ENCODE peak calls at places on chromosome X, in ten cellular contexts. One of them, this sample, is unnamed.

GRCh38 chrX:77925764-77926163 is 15.3 kb downstream of the ATP7A start:
- DNase-seq in right atrium auricular region: no peak
- DNase-seq in body of pancreas: no peak
- DNase-seq in fibroblast of lung: no peak
- DNase-seq in suprapubic skin: no peak
- DNase-seq in IMR-90: no peak
- DNase-seq in ovary: no peak
- DNase-seq in A549: no peak
- DNase-seq in AG04450: no peak
- DNase-seq in heart right ventricle: no peak
- DNase-seq in this sample: no peak

GRCh38 chrX:41027388-41027787 is 57.9 kb upstream of the USP9X start:
- DNase-seq in heart right ventricle: no peak
- DNase-seq in body of pancreas: no peak
- DNase-seq in fibroblast of lung: peak
- DNase-seq in ovary: no peak
- DNase-seq in suprapubic skin: no peak
- DNase-seq in right atrium auricular region: no peak
- DNase-seq in IMR-90: peak
- DNase-seq in AG04450: peak
- DNase-seq in A549: peak
- DNase-seq in this sample: no peak

GRCh38 chrX:107601326-107601725 is 27.0 kb upstream of the PRPS1 start:
- DNase-seq in right atrium auricular region: peak
- DNase-seq in IMR-90: no peak
- DNase-seq in AG04450: no peak
- DNase-seq in suprapubic skin: no peak
- DNase-seq in heart right ventricle: no peak
- DNase-seq in ovary: no peak
- DNase-seq in A549: no peak
- DNase-seq in body of pancreas: no peak
- DNase-seq in fibroblast of lung: no peak
- DNase-seq in this sample: no peak

GRCh38 chrX:20271730-20272129 is 5.0 kb upstream of the RPS6KA3 start:
- DNase-seq in A549: no peak
- DNase-seq in suprapubic skin: no peak
- DNase-seq in IMR-90: peak
- DNase-seq in body of pancreas: no peak
- DNase-seq in right atrium auricular region: no peak
- DNase-seq in heart right ventricle: no peak
- DNase-seq in fibroblast of lung: no peak
- DNase-seq in ovary: no peak
- DNase-seq in AG04450: no peak
- DNase-seq in this sample: no peak

GRCh38 chrX:21374994-21375794 is 976 bp downstream of the CNKSR2 start:
- DNase-seq in heart right ventricle: no peak
- DNase-seq in AG04450: no peak
- DNase-seq in body of pancreas: no peak
- DNase-seq in ovary: peak
- DNase-seq in right atrium auricular region: no peak
- DNase-seq in IMR-90: no peak
- DNase-seq in A549: no peak
- DNase-seq in fibroblast of lung: no peak
- DNase-seq in suprapubic skin: no peak
- DNase-seq in this sample: no peak

GRCh38 chrX:69615779-69616519 is at the start of gene EDA:
- DNase-seq in ovary: peak
- DNase-seq in right atrium auricular region: peak
- DNase-seq in AG04450: no peak
- DNase-seq in heart right ventricle: peak
- DNase-seq in A549: peak
- DNase-seq in body of pancreas: peak
- DNase-seq in fibroblast of lung: peak
- DNase-seq in IMR-90: peak
- DNase-seq in suprapubic skin: peak
- DNase-seq in this sample: peak

GRCh38 chrX:103066606-103067005 is 2.6 kb upstream of the BEX1 start:
- DNase-seq in fibroblast of lung: peak
- DNase-seq in right atrium auricular region: no peak
- DNase-seq in ovary: no peak
- DNase-seq in body of pancreas: no peak
- DNase-seq in heart right ventricle: no peak
- DNase-seq in AG04450: no peak
- DNase-seq in A549: no peak
- DNase-seq in IMR-90: no peak
- DNase-seq in suprapubic skin: no peak
- DNase-seq in this sample: no peak

GRCh38 chrX:94058728-94059382 is 384.8 kb downstream of the FAM133A start:
- DNase-seq in A549: peak
- DNase-seq in fibroblast of lung: no peak
- DNase-seq in ovary: no peak
- DNase-seq in IMR-90: no peak
- DNase-seq in right atrium auricular region: no peak
- DNase-seq in suprapubic skin: no peak
- DNase-seq in AG04450: no peak
- DNase-seq in body of pancreas: peak
- DNase-seq in heart right ventricle: peak
- DNase-seq in this sample: no peak

GRCh38 chrX:120514236-120514635 is 45.1 kb upstream of the LAMP2 start:
- DNase-seq in heart right ventricle: no peak
- DNase-seq in ovary: no peak
- DNase-seq in right atrium auricular region: no peak
- DNase-seq in IMR-90: peak
- DNase-seq in fibroblast of lung: peak
- DNase-seq in AG04450: no peak
- DNase-seq in A549: peak
- DNase-seq in suprapubic skin: no peak
- DNase-seq in body of pancreas: peak
- DNase-seq in this sample: no peak

GRCh38 chrX:110170029-110170428 is 147.9 kb downstream of the AMMECR1 start:
- DNase-seq in fibroblast of lung: no peak
- DNase-seq in heart right ventricle: no peak
- DNase-seq in IMR-90: no peak
- DNase-seq in suprapubic skin: no peak
- DNase-seq in AG04450: no peak
- DNase-seq in body of pancreas: no peak
- DNase-seq in A549: no peak
- DNase-seq in ovary: no peak
- DNase-seq in right atrium auricular region: no peak
- DNase-seq in this sample: no peak

GRCh38 chrX:80648023-80648422 is 161.7 kb downstream of the BRWD3 start:
- DNase-seq in fibroblast of lung: no peak
- DNase-seq in heart right ventricle: no peak
- DNase-seq in AG04450: no peak
- DNase-seq in body of pancreas: no peak
- DNase-seq in suprapubic skin: no peak
- DNase-seq in ovary: no peak
- DNase-seq in right atrium auricular region: no peak
- DNase-seq in IMR-90: no peak
- DNase-seq in A549: peak
- DNase-seq in this sample: no peak

GRCh38 chrX:43881410-43882293 is 598 bp downstream of the MAOB start:
- DNase-seq in right atrium auricular region: no peak
- DNase-seq in A549: no peak
- DNase-seq in ovary: peak
- DNase-seq in suprapubic skin: no peak
- DNase-seq in heart right ventricle: no peak
- DNase-seq in IMR-90: no peak
- DNase-seq in AG04450: no peak
- DNase-seq in fibroblast of lung: no peak
- DNase-seq in body of pancreas: peak
- DNase-seq in this sample: no peak

GRCh38 chrX:43880439-43880838 is 1.8 kb downstream of the MAOB start:
- DNase-seq in ovary: no peak
- DNase-seq in A549: no peak
- DNase-seq in fibroblast of lung: no peak
- DNase-seq in right atrium auricular region: no peak
- DNase-seq in IMR-90: no peak
- DNase-seq in body of pancreas: no peak
- DNase-seq in heart right ventricle: no peak
- DNase-seq in suprapubic skin: no peak
- DNase-seq in AG04450: no peak
- DNase-seq in this sample: no peak

GRCh38 chrX:43876680-43877079 is 5.6 kb downstream of the MAOB start:
- DNase-seq in ovary: no peak
- DNase-seq in AG04450: no peak
- DNase-seq in fibroblast of lung: no peak
- DNase-seq in suprapubic skin: no peak
- DNase-seq in body of pancreas: no peak
- DNase-seq in IMR-90: no peak
- DNase-seq in right atrium auricular region: no peak
- DNase-seq in heart right ventricle: no peak
- DNase-seq in A549: no peak
- DNase-seq in this sample: no peak

GRCh38 chrX:43882294-43882681 is at the start of gene MAOB:
- DNase-seq in right atrium auricular region: no peak
- DNase-seq in fibroblast of lung: peak
- DNase-seq in IMR-90: no peak
- DNase-seq in body of pancreas: peak
- DNase-seq in AG04450: no peak
- DNase-seq in heart right ventricle: peak
- DNase-seq in suprapubic skin: no peak
- DNase-seq in ovary: peak
- DNase-seq in A549: no peak
- DNase-seq in this sample: peak

GRCh38 chrX:43878902-43879526 is 3.2 kb downstream of the MAOB start:
- DNase-seq in heart right ventricle: no peak
- DNase-seq in right atrium auricular region: no peak
- DNase-seq in IMR-90: no peak
- DNase-seq in ovary: no peak
- DNase-seq in A549: no peak
- DNase-seq in body of pancreas: no peak
- DNase-seq in AG04450: no peak
- DNase-seq in suprapubic skin: no peak
- DNase-seq in fibroblast of lung: no peak
- DNase-seq in this sample: no peak
- H3K4me3 ChIP-seq in heart right ventricle: no peak
- H3K4me3 ChIP-seq in right atrium auricular region: no peak
- H3K4me3 ChIP-seq in IMR-90: no peak
- H3K4me3 ChIP-seq in ovary: no peak
- H3K4me3 ChIP-seq in A549: no peak
- H3K4me3 ChIP-seq in body of pancreas: no peak
- H3K4me3 ChIP-seq in AG04450: no peak
- H3K4me3 ChIP-seq in suprapubic skin: no peak
- H3K4me3 ChIP-seq in fibroblast of lung: no peak
- H3K4me3 ChIP-seq in this sample: peak

GRCh38 chrX:46572295-46572936 is 1.1 kb upstream of the CHST7 start:
- DNase-seq in suprapubic skin: no peak
- DNase-seq in fibroblast of lung: no peak
- DNase-seq in IMR-90: no peak
- DNase-seq in A549: no peak
- DNase-seq in heart right ventricle: no peak
- DNase-seq in ovary: no peak
- DNase-seq in AG04450: no peak
- DNase-seq in body of pancreas: no peak
- DNase-seq in right atrium auricular region: no peak
- DNase-seq in this sample: no peak
- TF ChIP-seq CTCF in suprapubic skin: no peak
- TF ChIP-seq CTCF in fibroblast of lung: no peak
- TF ChIP-seq CTCF in IMR-90: no peak
- TF ChIP-seq CTCF in A549: no peak
- TF ChIP-seq CTCF in heart right ventricle: no peak
- TF ChIP-seq CTCF in ovary: no peak
- TF ChIP-seq CTCF in AG04450: no peak
- TF ChIP-seq CTCF in body of pancreas: no peak
- TF ChIP-seq CTCF in right atrium auricular region: no peak
- TF ChIP-seq CTCF in this sample: no peak

DNA sequence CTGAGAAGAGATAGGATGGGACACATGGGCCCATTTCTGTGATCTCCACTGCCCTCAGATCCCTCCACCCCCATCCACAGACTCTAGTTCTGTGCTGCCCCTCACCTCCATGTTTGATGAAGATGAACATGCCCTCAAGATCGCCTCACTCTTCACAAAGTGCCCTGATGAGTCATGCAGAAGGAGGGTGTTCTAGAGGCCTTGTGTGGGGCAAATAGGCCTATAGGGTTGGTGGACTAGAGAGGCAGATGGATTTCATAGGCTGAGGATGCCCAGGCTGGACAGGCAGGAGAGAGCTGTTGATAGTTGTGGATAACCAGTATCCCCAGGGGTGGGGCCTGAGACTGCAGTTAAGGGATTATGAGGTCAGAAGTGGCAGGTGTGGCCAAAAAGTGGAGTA is at the start of gene CXorf65:
- DNase-seq in ovary: no peak
- DNase-seq in body of pancreas: no peak
- DNase-seq in right atrium auricular region: no peak
- DNase-seq in AG04450: no peak
- DNase-seq in fibroblast of lung: no peak
- DNase-seq in heart right ventricle: no peak
- DNase-seq in suprapubic skin: no peak
- DNase-seq in IMR-90: no peak
- DNase-seq in A549: no peak
- DNase-seq in this sample: no peak
- H3K27ac ChIP-seq in ovary: no peak
- H3K27ac ChIP-seq in body of pancreas: no peak
- H3K27ac ChIP-seq in right atrium auricular region: no peak
- H3K27ac ChIP-seq in AG04450: no peak
- H3K27ac ChIP-seq in fibroblast of lung: no peak
- H3K27ac ChIP-seq in heart right ventricle: no peak
- H3K27ac ChIP-seq in suprapubic skin: no peak
- H3K27ac ChIP-seq in IMR-90: no peak
- H3K27ac ChIP-seq in A549: no peak
- H3K27ac ChIP-seq in this sample: no peak

GRCh38 chrX:153999359-154000037 is 20.2 kb downstream of the IRAK1 start:
- DNase-seq in suprapubic skin: no peak
- DNase-seq in AG04450: no peak
- DNase-seq in right atrium auricular region: no peak
- DNase-seq in A549: no peak
- DNase-seq in fibroblast of lung: no peak
- DNase-seq in heart right ventricle: no peak
- DNase-seq in body of pancreas: no peak
- DNase-seq in IMR-90: no peak
- DNase-seq in ovary: no peak
- DNase-seq in this sample: no peak

GRCh38 chrX:154004315-154004714 is 15.4 kb downstream of the IRAK1 start:
- DNase-seq in right atrium auricular region: no peak
- DNase-seq in A549: no peak
- DNase-seq in suprapubic skin: no peak
- DNase-seq in heart right ventricle: no peak
- DNase-seq in IMR-90: no peak
- DNase-seq in fibroblast of lung: no peak
- DNase-seq in AG04450: no peak
- DNase-seq in body of pancreas: no peak
- DNase-seq in ovary: no peak
- DNase-seq in this sample: no peak

GRCh38 chrX:154006965-154007364 is 12.7 kb downstream of the IRAK1 start:
- DNase-seq in AG04450: no peak
- DNase-seq in right atrium auricular region: no peak
- DNase-seq in fibroblast of lung: no peak
- DNase-seq in IMR-90: no peak
- DNase-seq in heart right ventricle: no peak
- DNase-seq in A549: no peak
- DNase-seq in body of pancreas: no peak
- DNase-seq in ovary: no peak
- DNase-seq in suprapubic skin: no peak
- DNase-seq in this sample: no peak

GRCh38 chrX:154000051-154000450 is 19.7 kb downstream of the IRAK1 start:
- DNase-seq in heart right ventricle: no peak
- DNase-seq in IMR-90: no peak
- DNase-seq in A549: no peak
- DNase-seq in suprapubic skin: no peak
- DNase-seq in fibroblast of lung: no peak
- DNase-seq in body of pancreas: no peak
- DNase-seq in right atrium auricular region: no peak
- DNase-seq in ovary: no peak
- DNase-seq in AG04450: no peak
- DNase-seq in this sample: no peak

GRCh38 chrX:154002215-154002719 is 17.4 kb downstream of the IRAK1 start:
- DNase-seq in fibroblast of lung: peak
- DNase-seq in body of pancreas: no peak
- DNase-seq in A549: peak
- DNase-seq in right atrium auricular region: no peak
- DNase-seq in ovary: no peak
- DNase-seq in suprapubic skin: no peak
- DNase-seq in heart right ventricle: no peak
- DNase-seq in IMR-90: peak
- DNase-seq in AG04450: no peak
- DNase-seq in this sample: peak
- H3K4me3 ChIP-seq in fibroblast of lung: no peak
- H3K4me3 ChIP-seq in body of pancreas: no peak
- H3K4me3 ChIP-seq in A549: no peak
- H3K4me3 ChIP-seq in right atrium auricular region: no peak
- H3K4me3 ChIP-seq in ovary: no peak
- H3K4me3 ChIP-seq in suprapubic skin: no peak
- H3K4me3 ChIP-seq in heart right ventricle: peak
- H3K4me3 ChIP-seq in IMR-90: no peak
- H3K4me3 ChIP-seq in AG04450: no peak
- H3K4me3 ChIP-seq in this sample: no peak

This sample was measured in left ventricle myocardium inferior.